ENCODE peak calls at places on chromosomes 7 and 10, in seven cellular contexts. S is fibroblast of lung, R is breast epithelium, D is right atrium auricular region, B is PC-9, C is lung, E is cardiac muscle cell. A is an unnamed sample.

GRCh38 chr10:48289652-48290238 is 15.2 kb upstream of the FRMPD2 start:
- DNase-seq in C (peak; percentile 44), D (peak; percentile 67), B (peak; percentile 65), E (peak; percentile 65), S (peak; percentile 44), R (no peak), A (no peak)

GRCh38 chr7:27124096-27124978 is 6.2 kb downstream of the HOXA4 start:
- DNase-seq in S (peak; percentile 91), B (no peak), C (no peak), R (no peak), D (no peak), E (no peak), A (no peak)

GRCh38 chr7:30934225-30934624 is 22.6 kb downstream of the AQP1 start:
- DNase-seq in D (no peak), E (no peak), C (no peak), S (no peak), B (no peak), R (peak; percentile 39), A (no peak)

GRCh38 chr7:86947956-86948355 is 111.5 kb downstream of the ELAPOR2 start:
- DNase-seq in S (no peak), B (no peak), D (no peak), E (peak; percentile 51), C (no peak), R (no peak), A (no peak)

GRCh38 chr7:135773451-135773850 is 24.8 kb upstream of the FAM180A start:
- DNase-seq in B (no peak), D (peak; percentile 34), R (no peak), C (no peak), S (no peak), E (no peak), A (no peak)

GRCh38 chr7:134926396-134926795 is 59.9 kb upstream of the AGBL3 start:
- DNase-seq in R (no peak), D (no peak), S (no peak), E (no peak), C (no peak), B (no peak), A (no peak)

GRCh38 chr10:452512-453504 is 236.7 kb downstream of the DIP2C start:
- DNase-seq in D (no peak), B (no peak), R (no peak), S (peak; percentile 17), C (no peak), E (no peak), A (no peak)

GRCh38 chr10:97328646-97329453 is 5.7 kb downstream of the FRAT2 start:
- DNase-seq in E (no peak), S (no peak), R (no peak), D (no peak), C (no peak), B (no peak), A (no peak)

GRCh38 chr10:101611506-101611905 is 23.4 kb downstream of the DPCD start:
- DNase-seq in R (no peak), B (no peak), D (no peak), S (peak; percentile 8), E (peak; percentile 21), C (no peak), A (no peak)

GRCh38 chr7:130966246-130967009 is 232.4 kb upstream of the KLF14 start:
- DNase-seq in R (no peak), C (no peak), B (no peak), D (no peak), S (no peak), E (peak; percentile 46), A (no peak)

GRCh38 chr10:73166972-73167371 is 836 bp downstream of the ECD start:
- DNase-seq in B (no peak), R (no peak), D (no peak), S (no peak), C (no peak), E (no peak), A (no peak)

GRCh38 chr10:27742926-27743735 is 2.5 kb downstream of the MKX start:
- DNase-seq in R (no peak), C (peak; percentile 38), S (peak; percentile 26), B (no peak), E (peak; percentile 18), D (no peak), A (peak; percentile 81)

GRCh38 chr7:70545214-70545613 is 586.7 kb upstream of the GALNT17 start:
- DNase-seq in R (no peak), B (no peak), S (no peak), C (no peak), E (no peak), D (no peak), A (no peak)

GRCh38 chr10:87068281-87068680 is 26.4 kb downstream of the GLUD1 start:
- DNase-seq in B (no peak), C (no peak), R (no peak), E (no peak), S (no peak), D (no peak), A (no peak)

GRCh38 chr10:44723654-44724053 is 187.5 kb upstream of the TMEM72 start:
- DNase-seq in C (no peak), S (peak; percentile 28), E (peak; percentile 39), D (no peak), B (no peak), R (no peak), A (no peak)

GRCh38 chr10:76461024-76461423 is 1029.6 kb downstream of the LRMDA start:
- DNase-seq in C (no peak), D (no peak), S (no peak), B (no peak), E (no peak), R (no peak), A (no peak)

GRCh38 chr7:155791214-155791737 is 21.0 kb downstream of the SHH start:
- DNase-seq in R (no peak), B (no peak), E (no peak), D (no peak), C (no peak), S (no peak), A (no peak)

GRCh38 chr7:154990964-154991514 is 11.9 kb downstream of the PAXIP1 start:
- DNase-seq in S (no peak), C (no peak), R (no peak), B (no peak), E (no peak), D (no peak), A (no peak)

GRCh38 chr7:91276909-91277308 is 12.7 kb downstream of the FZD1 start:
- DNase-seq in D (no peak), E (no peak), R (no peak), C (no peak), S (no peak), B (no peak), A (no peak)

GRCh38 chr7:95901006-95901405 is 128.7 kb downstream of the DYNC1I1 start:
- DNase-seq in C (no peak), B (no peak), S (no peak), D (no peak), R (no peak), E (no peak), A (no peak)

GRCh38 chr10:131259535-131259934 is 52.0 kb downstream of the TCERG1L start:
- DNase-seq in E (no peak), C (no peak), S (no peak), B (no peak), D (no peak), R (peak; percentile 24), A (no peak)

GRCh38 chr10:87691515-87692070 is 31.9 kb downstream of the PAPSS2 start:
- DNase-seq in E (no peak), B (peak; percentile 30), D (no peak), S (no peak), R (no peak), C (no peak), A (no peak)

GRCh38 chr10:96089116-96089515 is 41.0 kb upstream of the ZNF518A start:
- DNase-seq in E (no peak), R (no peak), B (no peak), S (no peak), C (no peak), D (no peak), A (no peak)

GRCh38 chr10:70832236-70832635 is 16.5 kb downstream of the SGPL1 start:
- DNase-seq in E (no peak), C (no peak), S (no peak), B (no peak), D (no peak), R (no peak), A (no peak)

GRCh38 chr7:133754718-133755117 is 372.4 kb upstream of the LRGUK start:
- DNase-seq in S (peak; percentile 10), D (no peak), E (no peak), C (no peak), B (no peak), R (no peak), A (no peak)

GRCh38 chr7:50653116-50653854 is 88.1 kb upstream of the DDC start:
- DNase-seq in S (peak; percentile 80), E (peak; percentile 89), B (no peak), C (no peak), D (peak; percentile 89), R (no peak), A (peak; percentile 77)

GRCh38 chr10:128982179-128982915 is 484.7 kb upstream of the MGMT start:
- DNase-seq in R (no peak), C (no peak), E (no peak), S (no peak), B (no peak), D (no peak), A (no peak)

GRCh38 chr10:128990986-128991385 is 476.1 kb upstream of the MGMT start:
- DNase-seq in R (no peak), S (no peak), B (no peak), E (no peak), D (peak; percentile 40), C (no peak), A (no peak)

GRCh38 chr10:128979405-128979804 is 487.6 kb upstream of the MGMT start:
- DNase-seq in S (no peak), E (no peak), D (no peak), R (no peak), B (no peak), C (no peak), A (no peak)

GRCh38 chr10:128985036-128985435 is 482.0 kb upstream of the MGMT start:
- DNase-seq in D (no peak), C (no peak), B (no peak), R (no peak), S (no peak), E (no peak), A (peak; percentile 48)
- TF ChIP-seq CTCF in D (no peak), C (no peak), B (no peak), R (no peak), S (no peak), E (no peak), A (no peak)

GRCh38 chr10:30602747-30603146 is 26.8 kb downstream of the LYZL2 start:
- DNase-seq in B (no peak), R (no peak), E (no peak), S (no peak), C (no peak), D (no peak), A (no peak)
- H3K4me1 ChIP-seq in B (peaks cover 28% of the 10 kb centered on the region), R (no peaks in the 10 kb centered on the region), E (peaks cover 4% of the 10 kb centered on the region), S (peaks cover 2% of the 10 kb centered on the region), C (no peaks in the 10 kb centered on the region), D (peaks cover 9% of the 10 kb centered on the region), A (no peaks in the 10 kb centered on the region)

DNA sequence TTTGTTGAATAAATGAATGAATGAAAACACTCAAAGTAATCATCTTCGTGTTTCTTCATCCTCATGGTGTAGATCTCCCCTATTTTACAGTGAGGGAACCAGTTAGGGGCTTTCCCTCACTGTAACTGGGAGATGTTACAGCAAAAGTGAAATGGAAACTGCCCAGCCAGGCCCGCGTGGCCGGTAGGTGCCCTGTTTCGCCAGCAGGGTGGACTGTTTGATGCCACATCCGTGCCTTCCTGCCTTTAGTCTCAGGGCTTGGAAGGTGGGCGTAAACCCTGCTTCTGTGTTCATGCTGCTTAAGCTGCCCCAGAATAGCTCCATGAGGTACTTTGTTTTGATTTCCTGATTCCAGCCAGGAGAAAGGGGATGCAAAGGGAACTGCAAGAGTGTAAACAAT is 268.8 kb downstream of the PLXNA4 start:
- DNase-seq in C (no peak), E (no peak), R (no peak), S (no peak), D (no peak), B (no peak), A (no peak)
- TF ChIP-seq CTCF in C (no peak), E (no peak), R (no peak), S (no peak), D (no peak), B (no peak), A (no peak)

GRCh38 chr10:69344591-69345244 is 66.4 kb downstream of the HK1 start:
- DNase-seq in E (no peak), D (no peak), S (no peak), C (no peak), R (no peak), B (no peak), A (no peak)
- H3K4me1 ChIP-seq in E (no peaks in the 10 kb centered on the region), D (peaks cover 75% of the 10 kb centered on the region), S (peaks cover 18% of the 10 kb centered on the region), C (peaks cover 20% of the 10 kb centered on the region), R (no peaks in the 10 kb centered on the region), B (peaks cover 40% of the 10 kb centered on the region), A (peaks cover 84% of the 10 kb centered on the region)